ENCODE peak calls at places on chromosomes 5 and 9, in nine cellular contexts. J, U, P, G, M, B, I, O and N are unnamed samples.

GRCh38 chr9:23855885-23856284 is 29.8 kb upstream of the ELAVL2 start:
- DNase-seq in J (no peak), U (no peak), P (no peak), G (no peak), M (no peak), B (no peak), I (no peak), O (no peak), N (no peak)

GRCh38 chr5:125237026-125237425 is 490.6 kb upstream of the ZNF608 start:
- DNase-seq in J (peak; percentile 13), U (no peak), P (no peak), G (no peak), M (peak; percentile 25), B (no peak), I (no peak), O (no peak), N (no peak)

GRCh38 chr5:132677191-132677590 is 3.4 kb downstream of the IL4 start:
- DNase-seq in J (peak; percentile 31), U (peak; percentile 79), P (no peak), G (peak; percentile 73), M (no peak), B (peak; percentile 31), I (peak; percentile 60), O (no peak), N (no peak)

GRCh38 chr9:114287763-114288232 is 35.1 kb upstream of the ORM1 start:
- DNase-seq in J (no peak), U (no peak), P (peak; percentile 50), G (no peak), M (no peak), B (no peak), I (no peak), O (no peak), N (peak; percentile 59)

GRCh38 chr9:21854594-21854993 is 52.2 kb downstream of the MTAP start:
- DNase-seq in J (no peak), U (no peak), P (no peak), G (peak; percentile 75), M (no peak), B (peak; percentile 29), I (no peak), O (no peak), N (no peak)

GRCh38 chr5:33890633-33891032 is 1.2 kb downstream of the ADAMTS12 start:
- DNase-seq in J (peak; percentile 48), U (no peak), P (no peak), G (no peak), M (no peak), B (no peak), I (no peak), O (no peak), N (no peak)

GRCh38 chr9:121288874-121289553 is 21.1 kb downstream of the GSN start:
- DNase-seq in J (peak; percentile 83), U (no peak), P (peak; percentile 76), G (peak; percentile 69), M (no peak), B (peak; percentile 83), I (no peak), O (peak; percentile 72), N (peak; percentile 94)

GRCh38 chr9:34603610-34604231 is 8.2 kb downstream of the RPP25L start:
- DNase-seq in J (peak; percentile 90), U (peak; percentile 42), P (peak; percentile 90), G (peak; percentile 87), M (no peak), B (peak; percentile 62), I (peak; percentile 81), O (peak; percentile 83), N (peak; percentile 89)

GRCh38 chr5:124371121-124371706 is 375.2 kb downstream of the ZNF608 start:
- DNase-seq in J (no peak), U (no peak), P (peak; percentile 67), G (peak; percentile 49), M (no peak), B (no peak), I (no peak), O (no peak), N (peak; percentile 81)

GRCh38 chr5:81233080-81233634 is at the start of gene CKMT2:
- DNase-seq in J (peak; percentile 93), U (no peak), P (peak; percentile 74), G (peak; percentile 84), M (peak; percentile 61), B (peak; percentile 33), I (peak; percentile 22), O (peak; percentile 49), N (peak; percentile 86)

GRCh38 chr9:122192261-122192875 is 32.7 kb downstream of the MORN5 start:
- DNase-seq in J (no peak), U (no peak), P (no peak), G (peak; percentile 45), M (no peak), B (no peak), I (no peak), O (no peak), N (no peak)

GRCh38 chr5:120615967-120616645 is 152.0 kb downstream of the PRR16 start:
- DNase-seq in J (peak; percentile 77), U (no peak), P (no peak), G (no peak), M (no peak), B (no peak), I (no peak), O (no peak), N (no peak)

GRCh38 chr5:126801992-126802294 is 25.0 kb downstream of the LMNB1 start:
- DNase-seq in J (no peak), U (no peak), P (no peak), G (no peak), M (no peak), B (peak; percentile 20), I (no peak), O (no peak), N (no peak)

GRCh38 chr9:134176599-134176968 is 12.2 kb upstream of the RNU6ATAC start:
- DNase-seq in J (no peak), U (no peak), P (no peak), G (no peak), M (no peak), B (no peak), I (no peak), O (no peak), N (no peak)

GRCh38 chr9:134980516-134980915 is 62.8 kb upstream of the FCN1 start:
- DNase-seq in J (no peak), U (no peak), P (peak; percentile 17), G (no peak), M (no peak), B (no peak), I (no peak), O (no peak), N (no peak)

GRCh38 chr9:16000826-16001225 is 448.0 kb downstream of the CCDC171 start:
- DNase-seq in J (no peak), U (no peak), P (no peak), G (no peak), M (no peak), B (no peak), I (no peak), O (no peak), N (no peak)

GRCh38 chr5:144377207-144377606 is 206.5 kb downstream of the KCTD16 start:
- DNase-seq in J (no peak), U (no peak), P (no peak), G (no peak), M (no peak), B (no peak), I (no peak), O (no peak), N (no peak)

GRCh38 chr5:107135391-107135790 is 535.3 kb downstream of the EFNA5 start:
- DNase-seq in J (no peak), U (no peak), P (no peak), G (no peak), M (no peak), B (no peak), I (no peak), O (no peak), N (no peak)

GRCh38 chr9:72602629-72603028 is 81.2 kb downstream of the TMC1 start:
- DNase-seq in J (no peak), U (no peak), P (no peak), G (no peak), M (no peak), B (no peak), I (no peak), O (no peak), N (no peak)

GRCh38 chr9:127020526-127021078 is 101.8 kb downstream of the ANGPTL2 start:
- DNase-seq in J (no peak), U (no peak), P (no peak), G (no peak), M (no peak), B (no peak), I (no peak), O (no peak), N (no peak)

GRCh38 chr5:74415695-74416102 is 224.8 kb downstream of the ENC1 start:
- DNase-seq in J (no peak), U (no peak), P (no peak), G (no peak), M (no peak), B (peak; percentile 81), I (peak; percentile 52), O (no peak), N (no peak)

GRCh38 chr9:83056911-83057310 is 6.0 kb downstream of the RASEF start:
- DNase-seq in J (no peak), U (no peak), P (no peak), G (no peak), M (no peak), B (no peak), I (no peak), O (no peak), N (no peak)

GRCh38 chr5:136811086-136811485 is 445.7 kb upstream of the TRPC7 start:
- DNase-seq in J (no peak), U (no peak), P (no peak), G (no peak), M (no peak), B (no peak), I (no peak), O (no peak), N (no peak)

GRCh38 chr5:122845253-122846050 is at the start of gene SNX24:
- DNase-seq in J (peak; percentile 89), U (peak; percentile 34), P (peak; percentile 86), G (peak; percentile 86), M (peak; percentile 33), B (peak; percentile 80), I (peak; percentile 89), O (peak; percentile 71), N (peak; percentile 86)
- TF ChIP-seq POLR2AphosphoS5 in J (peak; percentile 77), U (peak; percentile 65), P (no peak), G (peak; percentile 34), M (peak; percentile 32), B (peak; percentile 59), I (peak; percentile 45), O (peak; percentile 16), N (peak; percentile 16)

GRCh38 chr5:143208781-143209510 is 194.5 kb downstream of the NR3C1 start:
- DNase-seq in J (peak; percentile 34), U (no peak), P (no peak), G (no peak), M (no peak), B (no peak), I (peak; percentile 57), O (no peak), N (no peak)
- TF ChIP-seq CTCF in J (peak; percentile 44), U (peak; percentile 41), P (no peak), G (no peak), M (peak; percentile 51), B (no peak), I (peak; percentile 55), O (no peak), N (no peak)

GRCh38 chr5:172187118-172188032 is 649 bp downstream of the STK10 start:
- DNase-seq in J (peak; percentile 68), U (peak; percentile 26), P (peak; percentile 82), G (peak; percentile 63), M (no peak), B (peak; percentile 44), I (peak; percentile 58), O (peak; percentile 19), N (peak; percentile 82)
- TF ChIP-seq POLR2AphosphoS5 in J (no peak), U (no peak), P (no peak), G (peak; percentile 64), M (no peak), B (no peak), I (no peak), O (no peak), N (peak; percentile 22)

GRCh38 chr5:138963763-138964371 is 88.7 kb upstream of the LRRTM2 start:
- DNase-seq in J (no peak), U (no peak), P (no peak), G (no peak), M (no peak), B (peak; percentile 58), I (no peak), O (no peak), N (no peak)
- TF ChIP-seq CTCF in J (no peak), U (no peak), P (no peak), G (no peak), M (no peak), B (no peak), I (no peak), O (no peak), N (no peak)